ENCODE peak calls at places on chromosomes 3 and 15, in nine cellular contexts. Q, Z, B, L, J, T, H, W and M are unnamed samples.

GRCh38 chr3:14440531-14441239 is 38.3 kb downstream of the SLC6A6 start:
- DNase-seq in W (no peak), T (no peak), Q (no peak), B (no peak), L (peak), Z (peak), J (no peak), H (no peak), M (no peak)

GRCh38 chr3:180633722-180634121 is 31.8 kb downstream of the TTC14 start:
- DNase-seq in B (no peak), L (no peak), H (no peak), Q (no peak), W (no peak), J (no peak), Z (no peak), T (no peak), M (no peak)

GRCh38 chr15:94370197-94370987 is 139.0 kb downstream of the MCTP2 start:
- DNase-seq in B (peak), T (no peak), Q (no peak), Z (no peak), W (no peak), L (no peak), J (no peak), H (no peak), M (no peak)

GRCh38 chr3:186119499-186119898 is 10.6 kb upstream of the ETV5 start:
- DNase-seq in Q (no peak), W (no peak), H (no peak), J (no peak), Z (no peak), L (no peak), B (no peak), T (no peak), M (no peak)

GRCh38 chr15:82551646-82552247 is 11.5 kb upstream of the RPS17 start:
- DNase-seq in L (no peak), B (no peak), Q (no peak), H (no peak), J (no peak), Z (no peak), W (no peak), T (no peak), M (no peak)

GRCh38 chr15:66770518-66771350 is 68.7 kb downstream of the SMAD6 start:
- DNase-seq in J (no peak), L (no peak), Q (no peak), W (peak), T (peak), B (no peak), Z (no peak), H (no peak), M (no peak)

GRCh38 chr15:83292317-83292716 is 7.9 kb upstream of the BNC1 start:
- DNase-seq in W (no peak), J (no peak), Z (no peak), T (no peak), Q (no peak), H (no peak), B (peak), L (peak), M (no peak)

GRCh38 chr15:68658641-68659358 is 80.0 kb downstream of the CORO2B start:
- DNase-seq in L (no peak), Z (no peak), T (no peak), W (no peak), Q (no peak), J (peak), H (no peak), B (no peak), M (no peak)

GRCh38 chr15:76533060-76533955 is 196.7 kb downstream of the ISL2 start:
- DNase-seq in W (no peak), B (peak), T (no peak), Q (no peak), H (no peak), Z (no peak), L (peak), J (no peak), M (peak)

GRCh38 chr3:62667714-62668113 is 207.5 kb downstream of the CADPS start:
- DNase-seq in L (no peak), B (no peak), T (no peak), Q (no peak), W (no peak), J (no peak), H (no peak), Z (no peak), M (no peak)

GRCh38 chr15:77818484-77819270 is 186.0 kb upstream of the LINGO1 start:
- DNase-seq in W (no peak), H (no peak), B (no peak), Z (no peak), T (no peak), J (no peak), Q (no peak), L (no peak), M (no peak)

GRCh38 chr15:57923311-57923710 is 142.2 kb downstream of the ALDH1A2 start:
- DNase-seq in Z (no peak), H (peak), Q (no peak), B (peak), T (no peak), L (no peak), J (no peak), W (peak), M (peak)

GRCh38 chr15:59833366-59833765 is 144.2 kb upstream of the BNIP2 start:
- DNase-seq in Q (no peak), J (no peak), W (no peak), Z (no peak), T (no peak), H (no peak), B (no peak), L (no peak), M (no peak)

GRCh38 chr3:139281096-139281495 is 62.7 kb upstream of the MRPS22 start:
- DNase-seq in J (no peak), B (peak), Q (no peak), W (no peak), T (no peak), H (no peak), Z (no peak), L (no peak), M (peak)

GRCh38 chr15:42726114-42726513 is 10.8 kb downstream of the CDAN1 start:
- DNase-seq in Z (no peak), Q (no peak), B (no peak), T (no peak), L (no peak), H (no peak), W (no peak), J (no peak), M (no peak)

GRCh38 chr3:148175215-148175614 is 522.5 kb upstream of the AGTR1 start:
- DNase-seq in Q (no peak), H (no peak), J (no peak), T (no peak), L (peak), W (no peak), B (peak), Z (peak), M (peak)

GRCh38 chr3:100348727-100349126 is 14.2 kb downstream of the NIT2 start:
- DNase-seq in J (no peak), Z (no peak), T (no peak), L (no peak), H (no peak), Q (no peak), B (no peak), W (no peak), M (no peak)

GRCh38 chr3:197368821-197369220 is 70.4 kb upstream of the DLG1 start:
- DNase-seq in Q (no peak), H (no peak), W (no peak), J (peak), Z (no peak), T (no peak), B (no peak), L (no peak), M (no peak)

GRCh38 chr15:52620496-52620895 is 51.7 kb upstream of the ARPP19 start:
- DNase-seq in Q (no peak), L (no peak), B (no peak), T (no peak), Z (no peak), H (no peak), W (no peak), J (no peak), M (peak)

GRCh38 chr3:129119365-129120100 is 2.1 kb downstream of the RAB43 start:
- DNase-seq in L (no peak), Z (no peak), H (no peak), J (no peak), W (peak), T (peak), Q (no peak), B (no peak), M (peak)

GRCh38 chr3:41819200-41819599 is 142.7 kb downstream of the ULK4 start:
- DNase-seq in W (no peak), B (no peak), Q (no peak), J (no peak), T (no peak), L (no peak), Z (no peak), H (no peak), M (no peak)

GRCh38 chr3:142987080-142987700 is 14.2 kb upstream of the U2SURP start:
- DNase-seq in T (no peak), B (peak), H (no peak), W (no peak), Q (no peak), Z (no peak), J (no peak), L (peak), M (peak)

GRCh38 chr3:127172670-127173515 is 20.0 kb upstream of the PRR23E start:
- DNase-seq in Q (no peak), Z (peak), B (peak), W (no peak), T (no peak), H (no peak), J (peak), L (peak), M (peak)

GRCh38 chr3:11719406-11720219 is 75.9 kb upstream of the VGLL4 start:
- DNase-seq in T (peak), H (peak), Q (peak), J (peak), Z (no peak), B (no peak), L (peak), W (peak), M (peak)

GRCh38 chr3:182793663-182794454 is 555 bp downstream of the ATP11B start:
- DNase-seq in Z (no peak), Q (peak), B (peak), J (peak), T (peak), W (peak), L (peak), H (peak), M (peak)

GRCh38 chr3:114674041-114674440 is 380.2 kb downstream of the TIGIT start:
- DNase-seq in J (no peak), H (no peak), L (peak), Z (no peak), B (peak), Q (no peak), T (no peak), W (no peak), M (no peak)

GRCh38 chr3:15428539-15428938 is 1.1 kb downstream of the EAF1 start:
- DNase-seq in B (peak), T (no peak), L (peak), Q (no peak), W (no peak), H (no peak), Z (peak), J (peak), M (peak)

GRCh38 chr15:100048736-100049135 is 293.0 kb downstream of the ADAMTS17 start:
- DNase-seq in J (no peak), H (no peak), T (no peak), Z (no peak), Q (no peak), L (no peak), B (no peak), W (no peak), M (no peak)

GRCh38 chr3:10291139-10291500 is 1.6 kb downstream of the GHRL start:
- DNase-seq in L (no peak), B (no peak), T (no peak), H (no peak), Z (no peak), W (no peak), J (no peak), Q (no peak), M (no peak)

GRCh38 chr15:89052474-89052873 is 35.8 kb upstream of the ABHD2 start:
- DNase-seq in L (peak), J (peak), Q (no peak), Z (no peak), B (peak), H (no peak), T (no peak), W (no peak), M (peak)

GRCh38 chr3:179811321-179812095 is 158.7 kb downstream of the USP13 start:
- DNase-seq in Q (no peak), J (no peak), T (no peak), W (peak), B (peak), Z (no peak), H (no peak), L (peak), M (peak)

GRCh38 chr15:32705450-32705849 is 12.4 kb upstream of the GREM1 start:
- DNase-seq in W (no peak), T (no peak), L (peak), H (no peak), J (no peak), B (peak), Z (no peak), Q (no peak), M (no peak)

GRCh38 chr3:104349836-104350235 is 1016.9 kb upstream of the ALCAM start:
- DNase-seq in Z (no peak), L (no peak), H (no peak), T (no peak), J (no peak), W (no peak), B (no peak), Q (no peak), M (peak)

GRCh38 chr3:47850803-47851417 is 48.0 kb downstream of the DHX30 start:
- DNase-seq in B (no peak), H (no peak), T (no peak), Z (no peak), W (no peak), L (no peak), J (no peak), Q (no peak), M (no peak)

GRCh38 chr3:107216711-107217110 is 160.5 kb upstream of the CCDC54 start:
- DNase-seq in T (no peak), L (peak), H (no peak), J (no peak), W (no peak), Z (peak), B (peak), Q (no peak), M (peak)

GRCh38 chr3:171185959-171186358 is 159.4 kb upstream of the SLC2A2 start:
- DNase-seq in Z (no peak), J (no peak), H (no peak), T (no peak), B (no peak), L (no peak), W (no peak), Q (no peak), M (no peak)

GRCh38 chr3:171181907-171182690 is 155.6 kb upstream of the SLC2A2 start:
- DNase-seq in Q (no peak), W (no peak), L (peak), H (no peak), J (no peak), Z (no peak), T (no peak), B (peak), M (peak)

GRCh38 chr3:171185359-171185758 is 158.8 kb upstream of the SLC2A2 start:
- DNase-seq in Q (no peak), H (no peak), Z (no peak), L (no peak), J (no peak), W (no peak), B (no peak), T (no peak), M (no peak)

GRCh38 chr3:171184372-171184771 is 157.9 kb upstream of the SLC2A2 start:
- DNase-seq in J (no peak), L (no peak), B (no peak), H (no peak), T (no peak), Q (no peak), W (no peak), Z (no peak), M (no peak)

DNA sequence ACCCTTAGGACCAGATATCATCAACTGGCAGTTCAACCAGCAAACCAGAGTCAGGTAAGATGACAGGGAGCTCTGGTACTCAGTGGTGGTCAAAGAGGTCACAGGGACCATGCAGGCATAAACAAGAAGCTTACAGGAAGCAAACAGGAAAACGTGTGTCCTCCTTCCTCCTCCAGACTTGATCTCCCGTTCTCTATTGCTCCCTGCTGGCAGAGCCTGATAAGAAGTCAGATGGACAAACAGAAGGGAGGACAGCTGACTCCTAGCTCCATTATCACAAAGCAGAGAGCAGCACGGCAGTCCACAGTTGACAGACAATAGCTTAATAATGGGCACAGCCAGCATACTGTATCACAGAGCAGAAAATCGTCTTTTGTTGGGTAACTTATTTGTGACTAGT is 156.5 kb upstream of the SLC2A2 start:
- DNase-seq in L (peak), H (no peak), W (no peak), T (no peak), J (no peak), Z (no peak), Q (no peak), B (peak), M (peak)
- TF ChIP-seq CTCF in L (peak), H (no peak), W (no peak), T (no peak), J (no peak), Z (peak), Q (no peak), B (peak), M (peak)

GRCh38 chr3:187132666-187133065 is 6.6 kb downstream of the RPL39L start:
- DNase-seq in Z (no peak), H (no peak), Q (no peak), B (no peak), J (no peak), L (no peak), W (no peak), T (no peak), M (no peak)

GRCh38 chr3:187136347-187136746 is 2.9 kb downstream of the RPL39L start:
- DNase-seq in Z (no peak), L (no peak), J (no peak), B (no peak), Q (no peak), W (no peak), T (no peak), H (no peak), M (no peak)

GRCh38 chr3:187139895-187140253 is 578 bp upstream of the RPL39L start:
- DNase-seq in Q (no peak), T (no peak), W (no peak), J (no peak), B (no peak), Z (no peak), L (no peak), H (no peak), M (no peak)

GRCh38 chr3:187139126-187139894 is at the start of gene RPL39L:
- DNase-seq in J (peak), Q (peak), Z (peak), T (peak), B (peak), L (peak), W (peak), H (peak), M (peak)

GRCh38 chr3:187136936-187137335 is 2.4 kb downstream of the RPL39L start:
- DNase-seq in H (no peak), W (no peak), L (peak), Q (no peak), T (no peak), Z (no peak), J (no peak), B (peak), M (no peak)
- H3K4me3 ChIP-seq in H (no peak), W (no peak), L (no peak), Q (no peak), T (no peak), Z (no peak), J (no peak), B (no peak), M (no peak)

GRCh38 chr15:31455499-31455898 is 128.9 kb downstream of the KLF13 start:
- DNase-seq in L (no peak), Z (no peak), H (no peak), W (no peak), J (peak), Q (no peak), T (no peak), B (no peak), M (no peak)
- TF ChIP-seq CTCF in L (no peak), Z (peak), H (no peak), W (no peak), J (no peak), Q (no peak), T (no peak), B (no peak), M (peak)

DNA sequence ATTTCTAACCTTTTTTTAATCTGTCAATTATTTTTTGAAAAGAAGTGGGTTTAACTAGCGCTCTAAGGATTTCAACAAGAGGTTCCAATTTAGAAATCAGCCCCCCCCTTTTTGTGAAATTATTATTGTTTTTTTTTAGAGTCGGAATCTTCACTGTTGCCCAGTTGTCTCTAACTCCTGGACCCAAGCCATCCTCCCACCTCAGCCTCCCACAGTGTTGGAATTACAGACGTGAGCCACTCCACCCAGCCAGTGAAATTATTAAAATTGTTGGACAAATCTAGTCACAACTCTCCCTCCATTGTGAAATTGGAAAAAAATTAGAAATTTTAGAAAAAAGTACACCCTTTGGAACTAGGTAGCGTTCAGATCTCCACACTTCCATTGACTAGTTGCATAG is 2.5 kb downstream of the AKAP13 start:
- DNase-seq in T (no peak), J (no peak), B (no peak), Q (no peak), L (no peak), W (no peak), Z (no peak), H (peak), M (no peak)
- H3K4me3 ChIP-seq in T (no peak), J (no peak), B (peak), Q (peak), L (no peak), W (no peak), Z (no peak), H (peak), M (peak)

GRCh38 chr15:25439456-25439836 is 622 bp upstream of the UBE3A start:
- DNase-seq in T (no peak), Z (no peak), J (no peak), W (peak), B (peak), H (no peak), L (peak), Q (no peak), M (peak)
- TF ChIP-seq CTCF in T (no peak), Z (no peak), J (no peak), W (no peak), B (no peak), H (no peak), L (no peak), Q (no peak), M (no peak)

GRCh38 chr3:191328383-191328962 is 721 bp upstream of the CCDC50 start:
- DNase-seq in T (no peak), J (no peak), B (no peak), Q (no peak), H (no peak), W (no peak), Z (no peak), L (no peak), M (no peak)
- H3K4me3 ChIP-seq in T (peak), J (no peak), B (peak), Q (peak), H (peak), W (peak), Z (peak), L (peak), M (peak)

DNA sequence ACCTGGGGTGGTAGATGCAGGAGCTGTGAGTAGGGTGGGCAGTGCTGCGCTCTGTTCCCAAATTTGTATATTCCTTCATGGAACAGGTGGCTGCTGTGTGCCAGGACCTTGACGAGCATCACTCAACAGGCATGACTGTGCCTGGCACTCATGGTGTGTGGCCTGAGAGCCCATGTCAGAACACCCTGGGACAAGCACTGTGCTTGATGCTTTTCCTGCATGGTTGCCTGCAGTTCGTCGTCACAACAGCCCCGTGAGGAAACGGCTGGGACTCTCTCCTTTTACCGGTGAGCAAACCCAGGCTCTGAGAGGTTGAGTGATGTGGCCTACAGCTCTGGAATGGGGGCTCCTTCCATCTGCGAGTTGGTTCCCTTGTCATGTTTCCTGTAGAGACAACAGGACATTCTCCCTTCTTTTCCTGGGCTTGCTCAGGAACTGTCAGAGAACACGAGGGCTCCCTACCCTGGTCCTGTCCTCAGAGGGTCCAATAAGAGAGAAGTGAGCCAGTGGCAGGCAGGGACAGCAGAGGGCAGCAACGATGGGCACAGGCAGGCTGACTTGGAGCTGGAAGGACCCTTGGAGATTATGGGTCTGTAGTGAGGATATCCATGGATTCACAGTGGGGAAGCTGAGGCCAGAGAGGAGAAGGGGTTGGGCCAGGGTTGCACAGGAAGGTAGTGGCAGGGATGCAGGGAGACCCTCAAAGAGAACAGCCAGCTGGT is 37.4 kb downstream of the PRKCD start:
- DNase-seq in L (no peak), T (no peak), H (no peak), W (no peak), B (no peak), Q (no peak), J (no peak), Z (no peak), M (no peak)
- TF ChIP-seq CTCF in L (no peak), T (no peak), H (no peak), W (no peak), B (peak), Q (peak), J (no peak), Z (peak), M (peak)

GRCh38 chr15:95845862-95846515 is 484.5 kb upstream of the NR2F2 start:
- DNase-seq in W (no peak), J (no peak), T (no peak), B (peak), Q (peak), Z (no peak), L (peak), H (no peak), M (peak)
- H3K4me3 ChIP-seq in W (no peak), J (no peak), T (no peak), B (no peak), Q (no peak), Z (no peak), L (no peak), H (no peak), M (no peak)